ENCODE peak calls at places on chromosomes 4 and X, in seven cellular contexts. H, X, K, N, S, L and R are unnamed samples.

GRCh38 chr4:48963042-48963679 is 22.9 kb upstream of the CWH43 start:
- DNase-seq in H (no peak), N (peak), L (peak), X (peak), S (peak), K (peak), R (peak)

GRCh38 chr4:5638316-5638715 is 70.0 kb downstream of the EVC2 start:
- DNase-seq in X (peak), K (no peak), S (no peak), H (no peak), L (peak), N (no peak), R (no peak)

GRCh38 chrX:133350751-133351150 is 64.5 kb downstream of the GPC4 start:
- DNase-seq in X (no peak), H (no peak), L (peak), S (no peak), N (peak), K (no peak), R (no peak)

GRCh38 chrX:116873678-116874077 is 410.9 kb upstream of the CT83 start:
- DNase-seq in S (no peak), X (no peak), N (no peak), L (peak), K (no peak), H (no peak), R (no peak)

GRCh38 chr4:69800599-69800998 is 40.2 kb upstream of the SULT1B1 start:
- DNase-seq in K (no peak), H (no peak), N (no peak), X (no peak), L (peak), S (no peak), R (no peak)

GRCh38 chrX:6169407-6169806 is 59.3 kb downstream of the NLGN4X start:
- DNase-seq in X (no peak), S (no peak), H (no peak), N (no peak), L (no peak), K (no peak), R (no peak)

GRCh38 chr4:180852743-180853142 is 1390.5 kb upstream of the TENM3 start:
- DNase-seq in N (no peak), L (no peak), H (no peak), S (no peak), X (no peak), K (no peak), R (no peak)

GRCh38 chr4:39466747-39467146 is 7.9 kb downstream of the LIAS start:
- DNase-seq in H (no peak), K (no peak), L (no peak), X (peak), S (no peak), N (no peak), R (no peak)

GRCh38 chrX:13078739-13079444 is 34.5 kb upstream of the FAM9C start:
- DNase-seq in H (no peak), L (peak), K (no peak), X (no peak), N (peak), S (no peak), R (no peak)

GRCh38 chr4:24664956-24665355 is 80.6 kb upstream of the DHX15 start:
- DNase-seq in X (peak), S (peak), K (no peak), L (peak), N (no peak), H (no peak), R (no peak)

GRCh38 chrX:54042609-54043010 is 1.7 kb downstream of the PHF8 start:
- DNase-seq in H (peak), S (peak), N (peak), L (peak), X (no peak), K (peak), R (no peak)

GRCh38 chrX:149628280-149628679 is 3.3 kb downstream of the TMEM185A start:
- DNase-seq in S (no peak), X (no peak), K (no peak), N (no peak), L (no peak), H (no peak), R (no peak)

GRCh38 chrX:132612990-132613564 is 124.2 kb upstream of the MBNL3 start:
- DNase-seq in L (peak), X (no peak), K (peak), S (no peak), N (no peak), H (no peak), R (no peak)

GRCh38 chr4:4994312-4995097 is 24.8 kb downstream of the CYTL1 start:
- DNase-seq in L (no peak), K (no peak), H (no peak), X (no peak), N (no peak), S (no peak), R (no peak)

DNA sequence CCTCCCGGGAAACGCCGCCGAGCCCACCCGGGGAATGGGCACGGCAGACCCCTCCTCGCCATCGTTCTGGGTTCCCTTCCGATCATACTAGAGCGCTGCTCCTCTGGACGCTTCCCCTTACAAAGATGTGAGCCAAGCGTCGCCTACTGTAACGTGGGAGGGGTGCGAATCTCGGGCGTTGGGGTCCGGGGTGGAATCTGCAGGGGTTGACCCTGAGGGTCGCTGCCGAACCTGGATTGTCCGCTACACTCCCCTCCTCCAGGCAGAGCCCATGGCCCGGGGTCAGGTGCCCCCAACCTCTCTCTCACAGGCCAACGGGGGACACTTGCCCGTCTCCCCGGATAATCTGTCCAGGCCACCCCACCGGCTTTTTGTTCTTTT is 13.8 kb downstream of the BCOR start:
- DNase-seq in S (no peak), K (no peak), L (no peak), X (no peak), H (peak), N (no peak), R (no peak)
- H3K4me3 ChIP-seq in S (peak), K (peak), L (peak), X (peak), H (no peak), N (peak), R (peak)

GRCh38 chrX:36963069-36963808 is 44.9 kb upstream of the FAM47C start:
- DNase-seq in X (no peak), S (no peak), N (no peak), K (no peak), H (peak), L (no peak), R (no peak)

GRCh38 chrX:36961590-36961989 is 46.6 kb upstream of the FAM47C start:
- DNase-seq in X (no peak), L (no peak), S (no peak), N (no peak), K (no peak), H (no peak), R (no peak)

GRCh38 chrX:36957425-36958328 is 50.5 kb upstream of the FAM47C start:
- DNase-seq in S (no peak), N (no peak), H (peak), K (no peak), X (no peak), L (no peak), R (no peak)
- TF ChIP-seq CTCF in S (no peak), N (no peak), H (no peak), K (no peak), X (no peak), L (no peak), R (no peak)

GRCh38 chrX:27765718-27766117 is 42.1 kb upstream of the MAGEB10 start:
- DNase-seq in S (no peak), X (no peak), K (no peak), L (no peak), H (no peak), N (no peak), R (no peak)
- H3K4me3 ChIP-seq in S (no peak), X (no peak), K (no peak), L (no peak), H (no peak), N (no peak), R (no peak)

GRCh38 chr4:187618701-187619278 is 376.8 kb upstream of the ZFP42 start:
- DNase-seq in H (no peak), S (no peak), L (peak), K (no peak), X (peak), N (no peak), R (peak)
- TF ChIP-seq CTCF in H (no peak), S (no peak), L (no peak), K (no peak), X (no peak), N (no peak), R (no peak)

DNA sequence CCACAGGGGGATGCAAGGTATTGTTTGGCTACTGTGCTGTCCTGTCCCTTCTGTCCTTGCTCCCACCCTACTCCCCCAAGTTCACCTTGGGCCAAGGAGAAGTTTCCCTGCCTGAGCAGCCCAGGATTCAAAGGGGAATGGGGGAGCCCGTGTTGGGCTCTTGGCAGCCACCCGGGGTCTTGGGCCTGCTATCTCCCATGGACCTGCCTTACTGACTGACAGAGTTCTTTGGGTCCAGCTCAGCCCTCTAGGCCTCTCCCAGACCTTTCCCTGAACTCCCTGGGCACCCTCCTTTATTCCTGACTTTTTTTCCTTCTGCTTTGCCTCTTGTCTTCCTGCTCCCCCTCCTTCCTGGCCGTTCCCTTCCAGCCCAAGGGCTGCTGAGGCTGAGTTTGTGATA is 67.4 kb downstream of the STARD8 start:
- DNase-seq in S (no peak), L (no peak), N (no peak), K (no peak), X (no peak), H (no peak), R (no peak)
- H3K4me3 ChIP-seq in S (no peak), L (no peak), N (no peak), K (no peak), X (no peak), H (no peak), R (no peak)

DNA sequence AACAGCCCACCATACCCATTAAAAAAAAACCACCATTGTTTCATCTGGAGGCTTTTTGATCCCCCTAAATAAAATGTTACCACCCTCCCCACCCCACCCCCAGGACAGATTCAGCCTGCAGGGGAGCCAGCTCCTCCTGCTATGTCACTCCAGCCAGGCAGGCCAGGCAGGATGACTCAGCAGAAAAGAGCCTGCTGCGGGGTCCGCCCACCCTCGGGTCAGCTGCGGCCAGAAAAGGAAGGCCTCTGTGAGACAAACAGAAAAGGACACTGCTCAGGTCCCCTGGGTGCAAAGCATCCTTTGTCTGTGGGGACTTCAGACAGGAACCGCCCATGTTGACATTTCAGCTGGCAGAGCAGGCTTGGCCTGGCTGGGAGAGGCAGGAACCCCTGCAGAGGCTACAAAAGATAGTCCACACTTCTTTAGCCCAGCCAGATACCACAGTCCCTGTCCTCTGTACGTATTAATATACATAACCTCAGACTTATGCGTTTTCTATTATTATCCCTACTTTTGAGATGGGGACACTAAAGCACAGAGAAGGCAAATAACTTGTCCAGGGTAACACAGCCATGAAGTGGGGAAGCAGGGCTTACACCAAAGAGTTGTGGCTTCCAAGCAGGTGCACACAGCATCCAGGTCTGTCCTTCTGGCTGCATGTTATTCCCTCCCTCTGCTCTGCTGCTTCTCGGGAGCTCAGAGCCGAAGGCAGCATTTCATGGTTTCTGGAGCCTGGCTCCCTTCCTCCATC is 147.7 kb downstream of the CPEB2 start:
- DNase-seq in X (peak), L (peak), N (peak), H (peak), S (peak), K (no peak), R (peak)
- TF ChIP-seq CTCF in X (no peak), L (no peak), N (no peak), H (no peak), S (no peak), K (no peak), R (no peak)

GRCh38 chr4:107721436-107722090 is 1.5 kb upstream of the PAPSS1 start:
- DNase-seq in S (no peak), L (no peak), N (peak), H (peak), K (peak), X (no peak), R (no peak)
- H3K4me3 ChIP-seq in S (peak), L (no peak), N (no peak), H (no peak), K (peak), X (peak), R (no peak)